ENCODE peak calls at places on chromosomes 5 and 9, in nine cellular contexts. One of them, this sample, is unnamed.
A peak's percentile ranks its signal among the peaks of the same experiment; 100 is the strongest.

GRCh38 chr9:98771209-98771874 is 25.0 kb downstream of the ANKS6 start:
- DNase-seq in activated CD4-positive, alpha-beta T cell treated with anti-CD3 and anti-CD28 coated beads, Interleukin-2, amount 50 U/mL, for 1 hour: no peak
- DNase-seq in cardiac muscle cell: no peak
- DNase-seq in stimulated activated CD8-positive, alpha-beta memory T cell treated with anti-CD3 and anti-CD28 coated beads, Interleukin-2, amount 100 ng/mL, for 1 hour: no peak
- DNase-seq in adrenal gland: no peak
- DNase-seq in AG08396: no peak
- DNase-seq in NCI-H1048: no peak
- DNase-seq in foreskin fibroblast: no peak
- DNase-seq in stimulated activated naive CD8-positive, alpha-beta T cell treated with anti-CD3 and anti-CD28 coated beads, Interleukin-15, Interleukin-2, amounts not matched to agents 100 U/mL and 50 U/mL, for 24 hours: no peak
- DNase-seq in this sample: no peak

GRCh38 chr9:16996901-16997491 is 126.5 kb upstream of the BNC2 start:
- DNase-seq in activated CD4-positive, alpha-beta T cell treated with anti-CD3 and anti-CD28 coated beads, Interleukin-2, amount 50 U/mL, for 1 hour: no peak
- DNase-seq in cardiac muscle cell: no peak
- DNase-seq in stimulated activated CD8-positive, alpha-beta memory T cell treated with anti-CD3 and anti-CD28 coated beads, Interleukin-2, amount 100 ng/mL, for 1 hour: no peak
- DNase-seq in adrenal gland: no peak
- DNase-seq in AG08396: no peak
- DNase-seq in NCI-H1048: no peak
- DNase-seq in foreskin fibroblast: no peak
- DNase-seq in stimulated activated naive CD8-positive, alpha-beta T cell treated with anti-CD3 and anti-CD28 coated beads, Interleukin-15, Interleukin-2, amounts not matched to agents 100 U/mL and 50 U/mL, for 24 hours: no peak
- DNase-seq in this sample: no peak

GRCh38 chr9:107175039-107175438 is 108.0 kb upstream of the RAD23B start:
- DNase-seq in activated CD4-positive, alpha-beta T cell treated with anti-CD3 and anti-CD28 coated beads, Interleukin-2, amount 50 U/mL, for 1 hour: no peak
- DNase-seq in cardiac muscle cell: peak; percentile 71
- DNase-seq in stimulated activated CD8-positive, alpha-beta memory T cell treated with anti-CD3 and anti-CD28 coated beads, Interleukin-2, amount 100 ng/mL, for 1 hour: no peak
- DNase-seq in adrenal gland: no peak
- DNase-seq in AG08396: no peak
- DNase-seq in NCI-H1048: no peak
- DNase-seq in foreskin fibroblast: no peak
- DNase-seq in stimulated activated naive CD8-positive, alpha-beta T cell treated with anti-CD3 and anti-CD28 coated beads, Interleukin-15, Interleukin-2, amounts not matched to agents 100 U/mL and 50 U/mL, for 24 hours: no peak
- DNase-seq in this sample: no peak

GRCh38 chr9:18791074-18791473 is 241.9 kb downstream of the SAXO1 start:
- DNase-seq in activated CD4-positive, alpha-beta T cell treated with anti-CD3 and anti-CD28 coated beads, Interleukin-2, amount 50 U/mL, for 1 hour: no peak
- DNase-seq in cardiac muscle cell: peak; percentile 37
- DNase-seq in stimulated activated CD8-positive, alpha-beta memory T cell treated with anti-CD3 and anti-CD28 coated beads, Interleukin-2, amount 100 ng/mL, for 1 hour: no peak
- DNase-seq in adrenal gland: no peak
- DNase-seq in AG08396: no peak
- DNase-seq in NCI-H1048: no peak
- DNase-seq in foreskin fibroblast: no peak
- DNase-seq in stimulated activated naive CD8-positive, alpha-beta T cell treated with anti-CD3 and anti-CD28 coated beads, Interleukin-15, Interleukin-2, amounts not matched to agents 100 U/mL and 50 U/mL, for 24 hours: no peak
- DNase-seq in this sample: peak; percentile 42

GRCh38 chr9:125024917-125025316 is 84.0 kb upstream of the GOLGA1 start:
- DNase-seq in activated CD4-positive, alpha-beta T cell treated with anti-CD3 and anti-CD28 coated beads, Interleukin-2, amount 50 U/mL, for 1 hour: no peak
- DNase-seq in cardiac muscle cell: no peak
- DNase-seq in stimulated activated CD8-positive, alpha-beta memory T cell treated with anti-CD3 and anti-CD28 coated beads, Interleukin-2, amount 100 ng/mL, for 1 hour: no peak
- DNase-seq in adrenal gland: no peak
- DNase-seq in AG08396: no peak
- DNase-seq in NCI-H1048: no peak
- DNase-seq in foreskin fibroblast: no peak
- DNase-seq in stimulated activated naive CD8-positive, alpha-beta T cell treated with anti-CD3 and anti-CD28 coated beads, Interleukin-15, Interleukin-2, amounts not matched to agents 100 U/mL and 50 U/mL, for 24 hours: no peak
- DNase-seq in this sample: no peak

GRCh38 chr9:123000371-123001068 is 32.9 kb upstream of the GPR21 start:
- DNase-seq in activated CD4-positive, alpha-beta T cell treated with anti-CD3 and anti-CD28 coated beads, Interleukin-2, amount 50 U/mL, for 1 hour: no peak
- DNase-seq in cardiac muscle cell: no peak
- DNase-seq in stimulated activated CD8-positive, alpha-beta memory T cell treated with anti-CD3 and anti-CD28 coated beads, Interleukin-2, amount 100 ng/mL, for 1 hour: no peak
- DNase-seq in adrenal gland: no peak
- DNase-seq in AG08396: no peak
- DNase-seq in NCI-H1048: no peak
- DNase-seq in foreskin fibroblast: no peak
- DNase-seq in stimulated activated naive CD8-positive, alpha-beta T cell treated with anti-CD3 and anti-CD28 coated beads, Interleukin-15, Interleukin-2, amounts not matched to agents 100 U/mL and 50 U/mL, for 24 hours: no peak
- DNase-seq in this sample: no peak

GRCh38 chr5:1743061-1743768 is 56.4 kb downstream of the MRPL36 start:
- DNase-seq in activated CD4-positive, alpha-beta T cell treated with anti-CD3 and anti-CD28 coated beads, Interleukin-2, amount 50 U/mL, for 1 hour: no peak
- DNase-seq in cardiac muscle cell: no peak
- DNase-seq in stimulated activated CD8-positive, alpha-beta memory T cell treated with anti-CD3 and anti-CD28 coated beads, Interleukin-2, amount 100 ng/mL, for 1 hour: no peak
- DNase-seq in adrenal gland: peak; percentile 21
- DNase-seq in AG08396: no peak
- DNase-seq in NCI-H1048: no peak
- DNase-seq in foreskin fibroblast: no peak
- DNase-seq in stimulated activated naive CD8-positive, alpha-beta T cell treated with anti-CD3 and anti-CD28 coated beads, Interleukin-15, Interleukin-2, amounts not matched to agents 100 U/mL and 50 U/mL, for 24 hours: no peak
- DNase-seq in this sample: no peak

GRCh38 chr5:14186132-14186830 is 43.1 kb downstream of the TRIO start:
- DNase-seq in activated CD4-positive, alpha-beta T cell treated with anti-CD3 and anti-CD28 coated beads, Interleukin-2, amount 50 U/mL, for 1 hour: no peak
- DNase-seq in cardiac muscle cell: peak; percentile 65
- DNase-seq in stimulated activated CD8-positive, alpha-beta memory T cell treated with anti-CD3 and anti-CD28 coated beads, Interleukin-2, amount 100 ng/mL, for 1 hour: no peak
- DNase-seq in adrenal gland: no peak
- DNase-seq in AG08396: no peak
- DNase-seq in NCI-H1048: no peak
- DNase-seq in foreskin fibroblast: no peak
- DNase-seq in stimulated activated naive CD8-positive, alpha-beta T cell treated with anti-CD3 and anti-CD28 coated beads, Interleukin-15, Interleukin-2, amounts not matched to agents 100 U/mL and 50 U/mL, for 24 hours: no peak
- DNase-seq in this sample: no peak

GRCh38 chr9:128286435-128286834 is 10.4 kb downstream of the SWI5 start:
- DNase-seq in activated CD4-positive, alpha-beta T cell treated with anti-CD3 and anti-CD28 coated beads, Interleukin-2, amount 50 U/mL, for 1 hour: no peak
- DNase-seq in cardiac muscle cell: peak; percentile 66
- DNase-seq in stimulated activated CD8-positive, alpha-beta memory T cell treated with anti-CD3 and anti-CD28 coated beads, Interleukin-2, amount 100 ng/mL, for 1 hour: no peak
- DNase-seq in adrenal gland: no peak
- DNase-seq in AG08396: peak; percentile 54
- DNase-seq in NCI-H1048: no peak
- DNase-seq in foreskin fibroblast: no peak
- DNase-seq in stimulated activated naive CD8-positive, alpha-beta T cell treated with anti-CD3 and anti-CD28 coated beads, Interleukin-15, Interleukin-2, amounts not matched to agents 100 U/mL and 50 U/mL, for 24 hours: no peak
- DNase-seq in this sample: no peak

GRCh38 chr9:107782381-107782780 is 292.8 kb upstream of the KLF4 start:
- DNase-seq in activated CD4-positive, alpha-beta T cell treated with anti-CD3 and anti-CD28 coated beads, Interleukin-2, amount 50 U/mL, for 1 hour: no peak
- DNase-seq in cardiac muscle cell: peak; percentile 83
- DNase-seq in stimulated activated CD8-positive, alpha-beta memory T cell treated with anti-CD3 and anti-CD28 coated beads, Interleukin-2, amount 100 ng/mL, for 1 hour: no peak
- DNase-seq in adrenal gland: no peak
- DNase-seq in AG08396: peak; percentile 12
- DNase-seq in NCI-H1048: no peak
- DNase-seq in foreskin fibroblast: peak; percentile 81
- DNase-seq in stimulated activated naive CD8-positive, alpha-beta T cell treated with anti-CD3 and anti-CD28 coated beads, Interleukin-15, Interleukin-2, amounts not matched to agents 100 U/mL and 50 U/mL, for 24 hours: no peak
- DNase-seq in this sample: no peak

This sample was measured in neuronal stem cell.